ENCODE peak calls at places on chromosomes 6 and 20, in five cellular contexts. A is fibroblast of the aortic adventitia, S is neural crest cell, P is heart left ventricle, L is testis. H is an unnamed sample.

GRCh38 chr6:73523434-73524123 is 2.7 kb upstream of the EEF1A1 start:
- DNase-seq in A (peak), S (no peak), P (peak), L (peak), H (no peak)

GRCh38 chr6:82875573-82876185 is 190.0 kb downstream of the UBE3D start:
- DNase-seq in A (peak), S (no peak), P (no peak), L (peak), H (peak)

GRCh38 chr20:33404281-33404680 is 3.0 kb upstream of the CDK5RAP1 start:
- DNase-seq in A (no peak), S (no peak), P (no peak), L (no peak), H (no peak)

GRCh38 chr20:48760403-48760889 is 67.4 kb downstream of the PREX1 start:
- DNase-seq in A (peak), S (no peak), P (peak), L (no peak), H (no peak)

GRCh38 chr20:6157345-6157744 is 34.5 kb upstream of the FERMT1 start:
- DNase-seq in A (no peak), S (no peak), P (no peak), L (no peak), H (no peak)

GRCh38 chr20:18034039-18034438 is 23.7 kb downstream of the OVOL2 start:
- DNase-seq in A (no peak), S (no peak), P (no peak), L (no peak), H (no peak)

GRCh38 chr6:24891004-24891403 is 44.8 kb downstream of the RIPOR2 start:
- DNase-seq in A (no peak), S (no peak), P (no peak), L (no peak), H (no peak)

GRCh38 chr20:5492941-5493340 is 176.2 kb upstream of the PROKR2 start:
- DNase-seq in A (no peak), S (no peak), P (no peak), L (no peak), H (no peak)

GRCh38 chr6:4849628-4850027 is 73.4 kb downstream of the CDYL start:
- DNase-seq in A (no peak), S (no peak), P (no peak), L (no peak), H (no peak)

GRCh38 chr6:110116258-110116657 is 63.2 kb downstream of the WASF1 start:
- DNase-seq in A (no peak), S (no peak), P (no peak), L (no peak), H (no peak)

GRCh38 chr6:112571886-112572285 is 224.8 kb downstream of the RFPL4B start:
- DNase-seq in A (peak), S (no peak), P (no peak), L (no peak), H (peak)

GRCh38 chr6:34237316-34237721 is 646 bp downstream of the HMGA1 start:
- DNase-seq in A (no peak), S (no peak), P (no peak), L (no peak), H (no peak)

GRCh38 chr6:32761548-32761947 is 1.8 kb downstream of the HLA-DQB2 start:
- DNase-seq in A (no peak), S (no peak), P (peak), L (peak), H (no peak)

GRCh38 chr6:147382945-147383554 is 125.4 kb upstream of the SAMD5 start:
- DNase-seq in A (peak), S (no peak), P (no peak), L (no peak), H (peak)

GRCh38 chr6:26342106-26342999 is 22.6 kb upstream of the BTN3A2 start:
- DNase-seq in A (peak), S (no peak), P (no peak), L (peak), H (peak)

GRCh38 chr6:32854376-32855178 is 585 bp downstream of the PSMB9 start:
- DNase-seq in A (peak), S (no peak), P (peak), L (peak), H (no peak)

GRCh38 chr20:62578294-62578897 is 63.9 kb upstream of the SLCO4A1 start:
- DNase-seq in A (no peak), S (no peak), P (no peak), L (no peak), H (no peak)

GRCh38 chr6:39313526-39314272 is 520 bp downstream of the KCNK17 start:
- DNase-seq in A (no peak), S (peak), P (no peak), L (no peak), H (no peak)
- TF ChIP-seq CTCF in A (no peak), S (no peak), P (no peak), L (no peak), H (no peak)

DNA sequence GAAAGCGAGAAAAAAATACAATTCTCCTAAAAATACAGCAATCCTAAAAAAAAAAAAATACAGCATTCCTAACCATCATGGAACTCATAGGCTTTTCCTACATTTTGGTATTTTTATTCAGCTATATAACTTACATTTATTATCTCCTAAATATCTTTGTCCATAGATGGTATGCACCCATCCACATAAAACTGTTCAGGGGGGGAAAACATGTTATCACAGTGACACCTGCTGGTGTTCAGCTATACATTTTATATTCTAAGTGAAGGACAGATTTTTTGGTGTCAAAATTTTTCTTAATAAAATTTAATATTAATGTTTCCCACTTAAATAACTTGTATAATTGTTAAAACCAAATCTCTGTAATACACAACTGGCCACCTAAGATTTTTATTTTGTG is 58.0 kb downstream of the BLOC1S5 start:
- DNase-seq in A (peak), S (no peak), P (no peak), L (no peak), H (peak)
- TF ChIP-seq CTCF in A (peak), S (peak), P (peak), L (peak), H (peak)

GRCh38 chr20:38164069-38164468 is 1.0 kb downstream of the TGM2 start:
- DNase-seq in A (no peak), S (no peak), P (no peak), L (no peak), H (no peak)
- TF ChIP-seq CTCF in A (no peak), S (no peak), P (no peak), L (no peak), H (no peak)

DNA sequence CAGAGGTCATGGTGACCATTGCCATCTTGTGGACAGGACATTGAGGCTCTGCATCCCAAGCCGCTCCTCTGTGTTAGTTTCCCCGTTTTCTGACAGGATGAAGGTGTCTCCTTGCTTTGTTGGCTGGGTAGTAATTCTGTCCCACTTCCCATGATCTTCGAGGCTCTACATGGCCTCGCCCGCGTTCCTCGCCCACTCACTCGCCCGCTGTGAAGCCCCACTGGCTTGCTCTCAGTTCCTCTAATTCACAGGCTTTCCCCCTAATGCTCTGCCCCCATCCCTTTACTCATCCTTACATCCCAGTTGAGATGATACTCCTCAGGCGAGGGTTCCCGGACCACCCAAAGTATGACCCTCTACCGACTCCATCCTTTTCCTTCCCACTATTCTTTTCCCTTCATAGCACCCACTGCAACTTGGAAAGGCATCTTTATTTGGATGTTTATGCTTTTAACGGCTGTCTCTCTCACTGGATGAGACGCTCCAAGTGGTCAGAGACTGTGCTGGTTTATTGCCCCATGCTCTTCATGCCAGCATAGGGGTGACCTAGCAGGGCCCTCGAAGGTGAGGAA is 511 bp upstream of the SLC35B2 start:
- DNase-seq in A (no peak), S (no peak), P (no peak), L (no peak), H (no peak)
- TF ChIP-seq CTCF in A (no peak), S (peak), P (peak), L (peak), H (peak)

H was measured in HFFc6.